ENCODE peak calls at places on chromosomes 16 and 17, in nine cellular contexts. U is bronchial epithelial cell, Z is neural progenitor cell, P is cardiac muscle cell, F is cardiac fibroblast, D is spleen, A is fibroblast of villous mesenchyme, B is colonic mucosa, C is HCT116. E is an unnamed sample.

GRCh38 chr17:37570527-37571093 is 38.6 kb downstream of the SYNRG start:
- DNase-seq in U (peak), Z (peak), P (peak), F (peak), D (no peak), A (peak), B (peak), C (peak), E (peak)

GRCh38 chr16:69927056-69927757 is 23.9 kb upstream of the CLEC18A start:
- DNase-seq in U (no peak), Z (no peak), P (peak), F (peak), D (no peak), A (peak), B (no peak), C (no peak), E (peak)

GRCh38 chr16:58109881-58110280 is 19.3 kb downstream of the CFAP20 start:
- DNase-seq in U (no peak), Z (no peak), P (no peak), F (no peak), D (no peak), A (no peak), B (no peak), C (no peak), E (no peak)

GRCh38 chr17:66469088-66469442 is 166.7 kb downstream of the PRKCA start:
- DNase-seq in U (no peak), Z (peak), P (no peak), F (no peak), D (no peak), A (no peak), B (no peak), C (no peak), E (no peak)

GRCh38 chr16:57537596-57538234 is 1.3 kb upstream of the CCDC102A start:
- DNase-seq in U (no peak), Z (no peak), P (no peak), F (no peak), D (peak), A (no peak), B (peak), C (no peak), E (no peak)

GRCh38 chr17:68602267-68602644 is 1.1 kb upstream of the FAM20A start:
- DNase-seq in U (peak), Z (no peak), P (no peak), F (no peak), D (no peak), A (no peak), B (no peak), C (no peak), E (no peak)

GRCh38 chr17:18987862-18988545 is 16.6 kb downstream of the FAM83G start:
- DNase-seq in U (no peak), Z (no peak), P (no peak), F (no peak), D (no peak), A (no peak), B (no peak), C (no peak), E (no peak)

GRCh38 chr16:50620646-50621451 is 60.3 kb downstream of the SNX20 start:
- DNase-seq in U (no peak), Z (no peak), P (no peak), F (no peak), D (no peak), A (no peak), B (no peak), C (no peak), E (no peak)

GRCh38 chr16:75943705-75944514 is 217.6 kb upstream of the CPHXL start:
- DNase-seq in U (no peak), Z (no peak), P (no peak), F (no peak), D (no peak), A (no peak), B (no peak), C (no peak), E (no peak)

GRCh38 chr16:70269471-70269870 is 17.7 kb upstream of the EXOSC6 start:
- DNase-seq in U (no peak), Z (no peak), P (no peak), F (no peak), D (peak), A (no peak), B (no peak), C (no peak), E (no peak)

GRCh38 chr16:26129997-26130396 is 438.2 kb downstream of the HS3ST4 start:
- DNase-seq in U (no peak), Z (no peak), P (no peak), F (no peak), D (no peak), A (no peak), B (no peak), C (no peak), E (no peak)

GRCh38 chr17:30318190-30318589 is 15.7 kb downstream of the TMIGD1 start:
- DNase-seq in U (no peak), Z (no peak), P (no peak), F (no peak), D (no peak), A (no peak), B (no peak), C (no peak), E (no peak)

GRCh38 chr16:1002399-1003161 is 21.0 kb downstream of the SOX8 start:
- DNase-seq in U (no peak), Z (no peak), P (peak), F (peak), D (no peak), A (peak), B (peak), C (peak), E (peak)

GRCh38 chr17:72151565-72152391 is 31.0 kb downstream of the SOX9 start:
- DNase-seq in U (peak), Z (peak), P (peak), F (peak), D (no peak), A (peak), B (peak), C (peak), E (peak)

GRCh38 chr16:67000384-67001158 is 12.2 kb downstream of the CES4A start:
- DNase-seq in U (no peak), Z (peak), P (peak), F (no peak), D (peak), A (no peak), B (peak), C (no peak), E (no peak)

GRCh38 chr16:65662236-65662635 is 540.4 kb upstream of the CDH11 start:
- DNase-seq in U (no peak), Z (no peak), P (no peak), F (no peak), D (no peak), A (no peak), B (no peak), C (no peak), E (no peak)

GRCh38 chr16:10037771-10038170 is 144.5 kb downstream of the GRIN2A start:
- DNase-seq in U (no peak), Z (peak), P (no peak), F (no peak), D (no peak), A (peak), B (no peak), C (no peak), E (peak)

GRCh38 chr16:10045291-10045775 is 136.9 kb downstream of the GRIN2A start:
- DNase-seq in U (no peak), Z (no peak), P (no peak), F (no peak), D (no peak), A (no peak), B (no peak), C (no peak), E (no peak)

GRCh38 chr16:10040136-10041080 is 141.8 kb downstream of the GRIN2A start:
- DNase-seq in U (no peak), Z (peak), P (no peak), F (no peak), D (no peak), A (peak), B (no peak), C (no peak), E (no peak)

GRCh38 chr16:10036951-10037350 is 145.3 kb downstream of the GRIN2A start:
- DNase-seq in U (no peak), Z (no peak), P (no peak), F (no peak), D (no peak), A (no peak), B (no peak), C (no peak), E (no peak)

DNA sequence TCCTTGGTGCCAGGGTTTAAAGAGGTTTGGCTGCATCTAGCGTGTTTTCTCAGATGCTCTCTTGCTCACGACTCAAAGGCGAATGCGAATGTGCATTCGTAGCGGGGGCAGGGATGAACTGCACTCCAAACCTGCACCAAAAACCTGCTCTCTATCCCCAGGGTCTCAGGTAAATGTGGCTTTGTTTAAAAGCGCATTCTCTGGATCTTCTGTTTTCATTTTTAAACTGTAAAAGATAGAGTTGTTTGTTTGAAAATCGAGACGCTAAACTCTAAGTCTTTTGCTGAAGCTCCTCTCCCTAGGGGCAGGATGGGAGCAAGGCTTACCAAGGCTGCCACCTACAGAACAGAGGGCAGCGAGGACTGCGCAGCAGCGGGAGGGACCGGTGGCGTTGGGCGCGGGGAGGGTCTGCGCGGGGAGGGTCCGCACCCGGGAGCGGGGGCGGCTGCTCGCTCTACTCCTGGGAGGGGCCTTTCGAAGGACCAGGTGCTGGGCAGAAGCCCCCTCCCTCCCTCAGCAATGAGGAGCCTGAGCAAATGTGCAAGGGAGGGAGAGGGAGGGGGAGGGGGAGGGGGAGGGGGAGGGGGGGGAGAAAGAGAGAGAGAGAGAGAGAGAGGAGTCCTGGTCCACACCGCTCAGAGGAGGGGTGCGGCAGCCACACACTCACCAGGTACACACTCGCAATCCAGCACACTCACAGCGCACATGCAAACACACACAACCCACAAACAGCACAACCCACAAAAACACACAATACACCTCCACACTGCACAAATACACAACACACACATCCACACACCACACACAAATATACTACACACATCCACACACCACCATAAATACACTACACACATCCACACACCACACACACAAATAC is 142.8 kb downstream of the GRIN2A start:
- DNase-seq in U (peak), Z (peak), P (peak), F (no peak), D (no peak), A (peak), B (no peak), C (no peak), E (peak)
- TF ChIP-seq CTCF in U (no peak), Z (peak), P (no peak), F (no peak), D (no peak), A (no peak), B (no peak), C (no peak), E (peak)

GRCh38 chr17:39979021-39979660 is 1.5 kb upstream of the PSMD3 start:
- DNase-seq in U (peak), Z (no peak), P (peak), F (peak), D (no peak), A (peak), B (no peak), C (no peak), E (peak)
- H3K4me3 ChIP-seq in U (no peak), Z (no peak), P (no peak), F (peak), D (no peak), A (no peak), B (no peak), C (peak), E (no peak)

GRCh38 chr17:39939588-39940419 is 12.3 kb downstream of the LRRC3C start:
- DNase-seq in U (peak), Z (peak), P (peak), F (peak), D (no peak), A (peak), B (no peak), C (no peak), E (peak)
- TF ChIP-seq CTCF in U (peak), Z (peak), P (peak), F (peak), D (peak), A (peak), B (no peak), C (peak), E (peak)

DNA sequence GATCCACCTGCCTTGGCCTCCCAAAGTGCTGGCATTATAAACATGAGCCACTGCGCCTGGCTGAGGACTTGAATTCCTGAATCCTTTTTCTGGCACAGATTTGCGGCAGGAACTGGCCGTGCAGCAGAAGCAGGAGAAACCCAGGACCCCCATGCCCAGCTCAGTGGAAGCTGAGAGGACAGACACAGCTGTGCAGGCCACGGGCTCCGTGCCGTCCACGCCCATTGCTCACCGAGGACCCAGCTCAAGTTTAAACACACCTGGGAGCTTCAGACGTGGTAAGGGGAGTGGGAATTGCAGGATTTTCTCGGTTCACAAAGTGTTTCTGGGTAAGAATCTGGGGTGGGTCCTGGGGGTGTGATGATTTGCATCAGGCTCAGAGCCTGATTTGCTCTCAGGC is 41.0 kb downstream of the NDE1 start:
- DNase-seq in U (no peak), Z (no peak), P (no peak), F (no peak), D (no peak), A (no peak), B (no peak), C (no peak), E (no peak)
- H3K4me3 ChIP-seq in U (no peak), Z (no peak), P (no peak), F (no peak), D (no peak), A (no peak), B (no peak), C (no peak), E (no peak)

GRCh38 chr17:74299618-74300009 is 25.6 kb downstream of the DNAI2 start:
- DNase-seq in U (no peak), Z (no peak), P (no peak), F (no peak), D (no peak), A (no peak), B (no peak), C (no peak), E (no peak)

GRCh38 chr17:74297941-74298340 is 23.9 kb downstream of the DNAI2 start:
- DNase-seq in U (peak), Z (no peak), P (no peak), F (no peak), D (no peak), A (no peak), B (no peak), C (no peak), E (no peak)

GRCh38 chr17:74295625-74296547 is 21.9 kb downstream of the DNAI2 start:
- DNase-seq in U (peak), Z (no peak), P (peak), F (no peak), D (no peak), A (no peak), B (no peak), C (no peak), E (no peak)

GRCh38 chr17:74298690-74299617 is 24.9 kb downstream of the DNAI2 start:
- DNase-seq in U (no peak), Z (no peak), P (no peak), F (no peak), D (no peak), A (no peak), B (no peak), C (no peak), E (no peak)

GRCh38 chr17:74296548-74296936 is 22.5 kb downstream of the DNAI2 start:
- DNase-seq in U (peak), Z (peak), P (peak), F (peak), D (no peak), A (peak), B (peak), C (peak), E (peak)
- TF ChIP-seq CTCF in U (peak), Z (peak), P (peak), F (peak), D (peak), A (peak), B (peak), C (peak), E (peak)

DNA sequence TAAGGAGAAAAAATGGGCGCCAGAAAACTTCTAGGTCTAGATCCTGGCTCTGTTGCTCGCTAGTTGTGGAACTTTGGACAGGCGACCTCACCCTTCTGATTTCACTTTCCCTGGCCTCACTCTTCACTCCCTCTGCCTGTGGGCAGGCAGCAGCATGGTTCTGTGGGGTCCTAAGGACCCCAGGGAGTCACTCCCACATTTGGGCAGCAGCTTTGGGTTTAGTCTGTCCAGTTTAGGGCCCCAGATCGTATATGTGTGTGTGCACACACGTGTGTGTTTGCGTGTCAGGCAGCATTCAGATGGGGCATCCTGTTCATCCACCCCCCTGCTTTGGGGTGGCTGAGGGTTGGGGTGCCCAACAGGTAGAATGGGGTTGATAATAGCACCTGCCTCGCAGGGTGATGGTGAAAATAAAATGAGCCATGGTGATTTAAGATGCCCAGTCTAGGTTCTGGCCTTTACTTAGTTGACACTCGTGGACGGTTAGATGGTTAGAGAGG is 102.2 kb downstream of the RAB11FIP4 start:
- DNase-seq in U (no peak), Z (no peak), P (no peak), F (no peak), D (no peak), A (no peak), B (peak), C (no peak), E (no peak)
- H3K4me3 ChIP-seq in U (no peak), Z (no peak), P (no peak), F (no peak), D (no peak), A (no peak), B (no peak), C (no peak), E (no peak)

E was measured in AG10803.